ENCODE peak calls at places on chromosomes 12 and 14, in eight cellular contexts. N, Y, X, K, J, W, I and V are unnamed samples.

GRCh38 chr12:46300906-46301305 is 32.1 kb upstream of the SLC38A1 start:
- DNase-seq in N (no peak), Y (no peak), X (no peak), K (no peak), J (no peak), W (no peak), I (peak), V (peak)

GRCh38 chr12:12716151-12716844 is 870 bp upstream of the CDKN1B start:
- DNase-seq in N (peak), Y (peak), X (peak), K (no peak), J (no peak), W (peak), I (peak), V (peak)

GRCh38 chr12:44960856-44961255 is 84.7 kb upstream of the NELL2 start:
- DNase-seq in N (peak), Y (no peak), X (no peak), K (no peak), J (no peak), W (peak), I (no peak), V (no peak)

GRCh38 chr12:67434653-67435375 is 165.7 kb downstream of the CAND1 start:
- DNase-seq in N (peak), Y (peak), X (no peak), K (no peak), J (peak), W (no peak), I (peak), V (peak)

GRCh38 chr12:43143278-43143677 is 408.7 kb downstream of the ADAMTS20 start:
- DNase-seq in N (no peak), Y (no peak), X (no peak), K (no peak), J (no peak), W (no peak), I (no peak), V (no peak)

GRCh38 chr14:50013198-50013918 is 103.0 kb downstream of the VCPKMT start:
- DNase-seq in N (no peak), Y (no peak), X (no peak), K (no peak), J (no peak), W (peak), I (no peak), V (no peak)

GRCh38 chr14:60649815-60650381 is 621 bp upstream of the SIX1 start:
- DNase-seq in N (peak), Y (peak), X (no peak), K (no peak), J (no peak), W (no peak), I (peak), V (peak)

GRCh38 chr12:112861284-112861683 is 45.5 kb upstream of the OAS1 start:
- DNase-seq in N (no peak), Y (no peak), X (no peak), K (no peak), J (no peak), W (no peak), I (no peak), V (no peak)

GRCh38 chr12:106586535-106586802 is 3.7 kb downstream of the RFX4 start:
- DNase-seq in N (no peak), Y (no peak), X (no peak), K (no peak), J (no peak), W (no peak), I (no peak), V (no peak)

GRCh38 chr12:19491863-19492262 is 52.6 kb downstream of the AEBP2 start:
- DNase-seq in N (no peak), Y (no peak), X (no peak), K (no peak), J (peak), W (no peak), I (no peak), V (no peak)

GRCh38 chr14:22122227-22123187 is 448.9 kb upstream of the OR4E1 start:
- DNase-seq in N (peak), Y (no peak), X (no peak), K (peak), J (no peak), W (peak), I (peak), V (no peak)

GRCh38 chr12:93019911-93020224 is 90.8 kb upstream of the EEA1 start:
- DNase-seq in N (no peak), Y (no peak), X (no peak), K (no peak), J (no peak), W (no peak), I (no peak), V (no peak)

GRCh38 chr14:64000749-64001148 is 147.9 kb downstream of the SYNE2 start:
- DNase-seq in N (no peak), Y (no peak), X (no peak), K (no peak), J (no peak), W (no peak), I (no peak), V (no peak)

DNA sequence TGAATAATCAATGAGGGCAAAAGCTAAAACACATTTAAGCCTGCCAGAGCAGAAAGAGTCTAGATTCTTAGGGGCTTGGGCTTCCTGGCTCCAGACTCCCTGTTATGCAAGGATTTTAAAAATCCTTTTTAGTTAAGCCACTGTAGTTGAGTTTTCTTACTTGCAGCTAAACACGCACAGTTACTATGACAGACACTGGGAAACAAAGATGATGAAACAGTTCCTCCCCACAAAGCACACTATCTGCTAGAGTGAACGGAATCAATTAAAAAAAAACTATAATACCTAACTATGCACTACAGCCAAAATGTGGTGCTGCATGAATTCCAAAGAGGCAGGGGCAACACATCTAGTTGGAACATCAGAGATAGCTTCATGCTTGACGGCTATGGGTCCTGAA is 28.2 kb downstream of the RPS6KA5 start:
- DNase-seq in N (no peak), Y (peak), X (no peak), K (no peak), J (no peak), W (no peak), I (no peak), V (no peak)
- H3K4me3 ChIP-seq in N (no peak), Y (no peak), X (no peak), K (no peak), J (no peak), W (no peak), I (no peak), V (no peak)

DNA sequence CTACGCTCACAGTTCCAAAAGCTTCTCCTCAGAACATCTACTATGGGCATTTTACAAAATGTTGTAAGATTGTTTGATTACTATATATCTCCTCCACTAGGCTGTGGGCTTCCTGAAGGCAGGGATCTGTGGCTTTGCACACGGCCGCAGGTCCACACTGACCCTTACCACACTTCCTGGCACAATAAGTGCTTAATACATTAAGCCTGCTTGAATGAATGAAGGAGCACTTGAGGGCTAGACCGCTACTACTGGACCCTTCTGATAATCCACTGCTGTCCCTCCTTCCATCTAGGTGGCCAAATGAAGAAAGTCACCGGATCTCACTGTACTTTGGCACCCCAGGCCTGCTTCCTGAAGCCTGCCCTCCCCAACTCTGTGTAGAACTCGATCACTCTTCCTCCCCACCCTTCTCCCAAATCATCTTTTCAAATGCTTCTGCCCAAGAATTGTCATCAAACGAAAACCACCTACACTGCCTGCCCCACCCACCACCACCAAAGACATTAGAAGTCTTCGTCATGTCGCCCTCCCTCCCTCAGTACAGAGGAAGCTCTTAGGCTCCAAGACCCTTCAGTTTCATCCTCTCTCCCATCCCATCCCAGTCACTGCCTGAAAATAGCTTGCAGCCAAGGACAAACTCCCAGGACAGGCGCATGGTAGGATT is 596 bp upstream of the ZBTB39 start:
- DNase-seq in N (no peak), Y (no peak), X (no peak), K (no peak), J (no peak), W (no peak), I (no peak), V (no peak)
- H3K4me3 ChIP-seq in N (peak), Y (peak), X (no peak), K (no peak), J (peak), W (peak), I (peak), V (peak)

GRCh38 chr12:108128221-108129016 is 669 bp upstream of the WSCD2 start:
- DNase-seq in N (no peak), Y (no peak), X (no peak), K (no peak), J (no peak), W (no peak), I (no peak), V (no peak)
- H3K4me3 ChIP-seq in N (peak), Y (no peak), X (no peak), K (peak), J (no peak), W (peak), I (no peak), V (no peak)

GRCh38 chr14:24271834-24272263 is 452 bp upstream of the RABGGTA start:
- DNase-seq in N (no peak), Y (no peak), X (no peak), K (no peak), J (no peak), W (no peak), I (no peak), V (no peak)

GRCh38 chr14:24273422-24273998 is 2.1 kb upstream of the RABGGTA start:
- DNase-seq in N (peak), Y (no peak), X (no peak), K (no peak), J (no peak), W (no peak), I (peak), V (no peak)

GRCh38 chr14:24272442-24272841 is 1.0 kb upstream of the RABGGTA start:
- DNase-seq in N (no peak), Y (no peak), X (no peak), K (no peak), J (no peak), W (no peak), I (no peak), V (no peak)

GRCh38 chr14:24275524-24276139 is 4.2 kb upstream of the RABGGTA start:
- DNase-seq in N (no peak), Y (no peak), X (no peak), K (no peak), J (no peak), W (no peak), I (no peak), V (no peak)

DNA sequence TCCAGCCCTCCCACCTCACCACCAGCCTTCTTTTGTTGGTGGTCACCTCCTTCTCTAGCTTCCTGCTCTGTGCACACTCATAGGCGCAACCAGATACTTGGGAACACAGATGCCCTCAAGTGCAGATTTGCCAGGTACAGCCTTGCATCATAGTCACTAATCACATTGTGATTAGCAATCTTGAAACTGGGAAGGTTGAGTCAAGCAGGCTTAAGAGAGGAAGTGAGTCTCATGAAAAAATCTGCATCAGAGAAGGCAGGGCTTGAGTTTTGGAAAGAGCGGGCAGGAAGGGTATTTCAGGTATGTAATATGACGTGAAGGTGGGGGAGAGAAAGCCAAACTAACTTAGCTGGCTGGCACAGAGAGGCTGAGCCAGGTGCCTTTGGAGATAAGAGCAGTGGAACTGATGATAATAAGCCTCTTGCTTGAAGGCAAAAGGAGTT is 2.7 kb upstream of the RABGGTA start:
- DNase-seq in N (no peak), Y (no peak), X (no peak), K (no peak), J (no peak), W (no peak), I (no peak), V (no peak)
- H3K4me3 ChIP-seq in N (no peak), Y (no peak), X (no peak), K (no peak), J (no peak), W (no peak), I (no peak), V (no peak)

GRCh38 chr12:47311011-47311410 is 231.3 kb upstream of the AMIGO2 start:
- DNase-seq in N (no peak), Y (no peak), X (no peak), K (no peak), J (no peak), W (peak), I (no peak), V (no peak)
- H3K4me3 ChIP-seq in N (no peak), Y (no peak), X (no peak), K (no peak), J (no peak), W (no peak), I (no peak), V (no peak)

GRCh38 chr12:124143726-124144125 is 151.2 kb upstream of the RFLNA start:
- DNase-seq in N (no peak), Y (no peak), X (no peak), K (no peak), J (no peak), W (peak), I (no peak), V (no peak)
- H3K4me3 ChIP-seq in N (no peak), Y (no peak), X (no peak), K (no peak), J (no peak), W (no peak), I (no peak), V (no peak)

DNA sequence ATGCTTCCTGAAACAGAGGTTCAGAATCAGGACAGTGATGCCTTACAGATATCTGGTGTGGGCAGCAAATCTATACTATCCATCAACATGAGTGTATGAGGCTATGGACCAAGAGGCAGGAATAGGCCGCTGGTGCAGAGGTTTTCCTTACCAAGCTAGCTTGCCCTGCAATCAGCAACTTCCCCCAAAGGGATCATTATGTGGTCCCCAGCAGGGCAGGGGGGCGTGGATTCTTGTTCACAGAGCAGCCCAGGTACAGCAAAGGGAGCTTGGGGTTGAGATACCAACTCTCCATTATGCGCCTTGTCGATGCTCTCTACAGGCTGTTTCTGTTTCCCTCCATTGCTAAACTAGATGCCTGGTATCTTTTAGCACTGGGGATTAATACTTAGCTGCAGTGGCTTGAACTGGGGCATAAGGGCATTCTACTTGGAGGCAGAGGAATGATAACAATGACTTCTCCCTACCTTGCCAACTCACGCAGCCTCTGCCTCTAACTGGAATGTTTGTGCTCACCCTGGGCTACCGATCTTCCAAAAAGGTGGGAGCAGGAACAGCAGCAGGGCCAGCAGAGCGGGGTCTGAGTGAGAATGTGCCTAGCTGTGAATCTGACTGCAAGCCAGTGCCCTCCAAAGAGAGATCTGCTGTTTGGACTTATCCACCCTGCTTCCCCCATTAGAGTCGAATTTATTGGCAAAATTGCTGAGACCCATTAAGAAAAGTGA is 10.3 kb upstream of the KRT1 start:
- DNase-seq in N (no peak), Y (no peak), X (no peak), K (no peak), J (no peak), W (no peak), I (no peak), V (no peak)
- H3K4me3 ChIP-seq in N (no peak), Y (no peak), X (peak), K (peak), J (no peak), W (peak), I (no peak), V (no peak)

GRCh38 chr12:81520064-81520945 is 238.8 kb downstream of the PPFIA2 start:
- DNase-seq in N (no peak), Y (no peak), X (no peak), K (no peak), J (no peak), W (no peak), I (peak), V (no peak)
- H3K4me3 ChIP-seq in N (peak), Y (peak), X (no peak), K (no peak), J (no peak), W (no peak), I (no peak), V (no peak)

GRCh38 chr14:102437997-102438922 is 71.3 kb downstream of the ANKRD9 start:
- DNase-seq in N (peak), Y (peak), X (peak), K (peak), J (peak), W (peak), I (peak), V (peak)
- H3K4me3 ChIP-seq in N (no peak), Y (peak), X (no peak), K (no peak), J (no peak), W (no peak), I (peak), V (peak)